ENCODE peak calls at places on chromosomes 3 and 15, in ten cellular contexts. U is lower lobe of right lung; G is psoas muscle; L is hepatocyte; Z is ovary; V is A673; X is fibroblast of lung; T is mucosa of descending colon; D is CD8-positive, alpha-beta memory T cell; C is HCT116. M is an unnamed sample. For H3K4me1 and H3K36me3, the result is how much of the 10 kb centered on the place peaks cover.

GRCh38 chr3:192212979-192213378 is 514.4 kb downstream of the FGF12 start:
- DNase-seq in U (no peak), C (no peak), D (no peak), G (no peak), Z (no peak), L (no peak), T (no peak), V (no peak), X (no peak), M (no peak)

GRCh38 chr3:122690096-122690495 is 9.5 kb downstream of the PARP14 start:
- DNase-seq in L (no peak), C (no peak), U (no peak), V (no peak), T (no peak), Z (no peak), G (no peak), X (no peak), D (no peak), M (no peak)

GRCh38 chr3:195153121-195153520 is 117.8 kb downstream of the XXYLT1 start:
- DNase-seq in G (peak), Z (no peak), V (peak), X (no peak), T (no peak), C (no peak), L (no peak), D (no peak), U (no peak), M (no peak)

GRCh38 chr15:49918106-49918505 is 200.9 kb downstream of the ATP8B4 start:
- DNase-seq in Z (no peak), G (no peak), L (no peak), C (no peak), D (no peak), U (no peak), T (no peak), X (peak), V (no peak), M (no peak)

GRCh38 chr3:44001072-44001471 is 240.6 kb upstream of the TOPAZ1 start:
- DNase-seq in X (no peak), Z (no peak), T (no peak), G (no peak), C (no peak), D (no peak), L (no peak), V (no peak), U (no peak), M (no peak)

GRCh38 chr3:46640927-46641326 is 28.6 kb downstream of the FAM240A start:
- DNase-seq in V (no peak), T (no peak), D (no peak), C (no peak), Z (no peak), G (no peak), U (no peak), X (no peak), L (no peak), M (no peak)

GRCh38 chr3:79038636-79039035 is 729.2 kb downstream of the ROBO1 start:
- DNase-seq in V (no peak), X (no peak), U (no peak), Z (no peak), T (no peak), L (no peak), D (no peak), C (no peak), G (no peak), M (no peak)

GRCh38 chr3:40580494-40581091 is 55.8 kb downstream of the ZNF621 start:
- DNase-seq in Z (peak), T (peak), G (peak), U (peak), C (peak), L (peak), X (peak), D (peak), V (peak), M (peak)

GRCh38 chr3:46865034-46865507 is 1.8 kb upstream of the MYL3 start:
- DNase-seq in U (peak), D (no peak), X (no peak), T (peak), L (peak), C (no peak), G (peak), Z (peak), V (no peak), M (no peak)

GRCh38 chr15:72850833-72851232 is 67.3 kb upstream of the ADPGK start:
- DNase-seq in X (no peak), T (no peak), Z (no peak), U (no peak), G (no peak), D (no peak), V (no peak), C (no peak), L (no peak), M (no peak)

GRCh38 chr15:42796955-42797779 is 60.2 kb upstream of the CDAN1 start:
- DNase-seq in C (no peak), V (peak), L (no peak), U (no peak), D (no peak), Z (no peak), X (no peak), G (no peak), T (no peak), M (no peak)

GRCh38 chr15:90028376-90028775 is 27.3 kb downstream of the ZNF710 start:
- DNase-seq in U (no peak), T (peak), Z (no peak), V (no peak), D (no peak), L (no peak), G (no peak), X (no peak), C (no peak), M (no peak)

GRCh38 chr15:45116482-45117326 is 2.6 kb downstream of the DUOXA2 start:
- DNase-seq in V (no peak), T (no peak), D (no peak), Z (no peak), X (no peak), C (no peak), L (no peak), U (peak), G (no peak), M (no peak)

GRCh38 chr15:78650022-78650421 is 9.0 kb upstream of the CHRNB4 start:
- DNase-seq in T (no peak), C (no peak), U (no peak), L (no peak), V (no peak), Z (no peak), X (no peak), D (no peak), G (no peak), M (no peak)

GRCh38 chr15:36632196-36632595 is 52.8 kb downstream of the CDIN1 start:
- DNase-seq in Z (no peak), V (no peak), X (peak), U (no peak), C (peak), T (no peak), D (no peak), L (no peak), G (no peak), M (no peak)

GRCh38 chr15:39969871-39970270 is 36.0 kb downstream of the EIF2AK4 start:
- DNase-seq in D (no peak), X (peak), C (peak), T (peak), G (peak), U (peak), V (peak), L (no peak), Z (peak), M (no peak)

GRCh38 chr3:170352936-170353335 is 4.6 kb upstream of the SKIL start:
- DNase-seq in Z (no peak), X (no peak), L (no peak), D (no peak), C (no peak), U (no peak), V (no peak), G (no peak), T (no peak), M (no peak)
- H3K4me1 ChIP-seq in Z (under half), X (under half), L (under half), D (under half), C (under half), U (under half), V (under half), G (under half), T (under half), M (under half)

GRCh38 chr3:10300087-10300486 is 7.3 kb upstream of the GHRL start:
- DNase-seq in G (no peak), X (no peak), C (no peak), V (no peak), L (no peak), D (no peak), Z (no peak), T (no peak), U (no peak), M (no peak)
- H3K36me3 ChIP-seq in G (under half), X (under half), C (under half), V (under half), L (under half), D (under half), Z (under half), T (under half), U (half or more), M (half or more)

GRCh38 chr3:21041621-21042020 is 709.4 kb downstream of the ZNF385D start:
- DNase-seq in C (no peak), V (no peak), G (no peak), T (no peak), X (peak), Z (no peak), U (no peak), L (no peak), D (no peak), M (no peak)
- H3K4me3 ChIP-seq in C (no peak), V (no peak), G (no peak), T (no peak), X (no peak), Z (no peak), U (no peak), L (no peak), D (no peak), M (no peak)

DNA sequence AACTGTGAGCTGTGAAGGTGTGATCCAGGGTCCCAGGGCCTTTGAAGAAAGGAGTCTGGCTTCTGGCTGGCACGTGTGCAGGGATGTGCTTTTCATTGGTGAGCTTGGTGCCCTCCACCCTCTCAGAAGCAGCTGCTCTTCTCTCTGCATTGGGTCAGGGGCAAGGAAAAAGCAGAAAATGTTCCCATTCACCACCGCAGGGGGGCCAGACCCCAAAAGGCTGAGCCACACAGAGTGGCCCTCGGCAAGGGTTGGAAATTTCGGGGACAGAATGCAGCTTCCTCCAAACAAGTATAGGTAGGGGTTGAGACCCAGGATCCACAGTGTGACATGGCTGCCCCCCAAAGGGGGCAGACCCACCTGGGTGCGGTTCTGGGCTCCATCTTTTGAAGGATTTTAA is 2.5 kb downstream of the CSK start:
- DNase-seq in C (no peak), G (no peak), T (no peak), V (no peak), Z (no peak), U (no peak), L (no peak), X (no peak), D (no peak), M (no peak)
- H3K4me1 ChIP-seq in C (under half), G (half or more), T (half or more), V (half or more), Z (under half), U (half or more), L (half or more), X (half or more), D (half or more), M (under half)

GRCh38 chr15:28118083-28118482 is 19.0 kb upstream of the OCA2 start:
- DNase-seq in Z (no peak), U (no peak), V (no peak), G (no peak), L (no peak), D (no peak), T (no peak), X (no peak), C (no peak), M (no peak)
- H3K36me3 ChIP-seq in Z (under half), U (half or more), V (under half), G (under half), L (under half), D (under half), T (under half), X (under half), C (under half), M (half or more)

GRCh38 chr3:61561374-61562041 is at the start of gene PTPRG:
- DNase-seq in X (peak), V (peak), L (peak), C (peak), U (peak), Z (peak), G (peak), D (no peak), T (peak), M (peak)
- H3K4me3 ChIP-seq in X (peak), V (peak), L (peak), C (peak), U (peak), Z (peak), G (peak), D (no peak), T (peak), M (peak)

DNA sequence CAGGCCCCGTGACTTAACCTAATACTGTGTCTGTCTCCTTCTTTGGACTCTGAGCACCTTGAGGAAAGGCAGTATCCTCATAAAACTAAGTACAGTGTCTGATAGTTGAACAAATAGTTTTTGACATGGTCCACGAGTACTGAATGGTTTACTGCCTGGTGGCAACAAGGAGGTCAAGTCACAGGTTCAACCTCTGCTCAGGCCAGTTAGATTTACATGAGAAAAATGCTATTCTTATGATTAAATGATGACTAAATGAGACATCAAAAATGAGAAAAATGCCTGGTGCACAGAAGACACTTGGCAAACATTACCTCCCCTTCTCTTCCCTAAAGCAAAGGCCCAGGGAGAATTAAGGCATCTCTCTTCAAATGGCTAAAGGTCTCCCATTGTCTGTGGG is 48.8 kb downstream of the ABCC5 start:
- DNase-seq in D (no peak), Z (no peak), X (no peak), T (no peak), G (no peak), U (no peak), C (no peak), V (no peak), L (peak), M (no peak)
- H3K4me1 ChIP-seq in D (under half), Z (under half), X (under half), T (under half), G (under half), U (under half), C (under half), V (under half), L (under half), M (under half)

M was measured in SJSA1.